ENCODE peak calls at places on chromosomes 13 and 19, in seven cellular contexts. M, B, J, N, U, C and E are unnamed samples.

GRCh38 chr19:55838251-55838650 is 1.9 kb downstream of the NLRP4 start:
- DNase-seq in C (no peak), N (no peak), M (no peak), B (no peak), J (no peak), U (no peak), E (no peak)

GRCh38 chr19:35216833-35217707 is 11.5 kb downstream of the FAM187B start:
- DNase-seq in J (no peak), M (no peak), N (no peak), B (peak), U (peak), C (no peak), E (no peak)

GRCh38 chr19:32674153-32674958 is 624 bp downstream of the ANKRD27 start:
- DNase-seq in C (no peak), N (no peak), M (no peak), J (no peak), B (peak), U (no peak), E (no peak)

GRCh38 chr13:94607939-94608338 is 6.3 kb downstream of the GPR180 start:
- DNase-seq in B (no peak), C (no peak), U (no peak), J (no peak), M (no peak), N (no peak), E (no peak)

GRCh38 chr13:41917641-41918040 is 43.3 kb downstream of the VWA8 start:
- DNase-seq in M (no peak), N (no peak), B (no peak), J (peak), C (peak), U (no peak), E (no peak)

GRCh38 chr19:38003427-38004099 is 96.6 kb downstream of the SIPA1L3 start:
- DNase-seq in M (no peak), N (peak), U (peak), B (no peak), C (peak), J (peak), E (peak)

GRCh38 chr13:109781384-109782065 is 4.9 kb downstream of the IRS2 start:
- DNase-seq in C (no peak), M (no peak), J (no peak), B (no peak), U (no peak), N (peak), E (no peak)

GRCh38 chr13:112066624-112067004 is 335 bp upstream of the SOX1 start:
- DNase-seq in M (no peak), N (no peak), J (peak), U (no peak), B (no peak), C (peak), E (no peak)

GRCh38 chr13:105817498-105817897 is 718.0 kb downstream of the EFNB2 start:
- DNase-seq in U (no peak), N (no peak), C (no peak), B (no peak), J (no peak), M (no peak), E (no peak)

GRCh38 chr13:105821337-105821736 is 714.1 kb downstream of the EFNB2 start:
- DNase-seq in N (no peak), C (no peak), M (no peak), U (no peak), B (no peak), J (no peak), E (no peak)

GRCh38 chr13:105825071-105825470 is 710.4 kb downstream of the EFNB2 start:
- DNase-seq in C (no peak), N (no peak), B (no peak), M (no peak), J (no peak), U (no peak), E (no peak)

GRCh38 chr13:105817011-105817410 is 718.5 kb downstream of the EFNB2 start:
- DNase-seq in U (no peak), B (no peak), N (no peak), M (no peak), C (no peak), J (no peak), E (no peak)

DNA sequence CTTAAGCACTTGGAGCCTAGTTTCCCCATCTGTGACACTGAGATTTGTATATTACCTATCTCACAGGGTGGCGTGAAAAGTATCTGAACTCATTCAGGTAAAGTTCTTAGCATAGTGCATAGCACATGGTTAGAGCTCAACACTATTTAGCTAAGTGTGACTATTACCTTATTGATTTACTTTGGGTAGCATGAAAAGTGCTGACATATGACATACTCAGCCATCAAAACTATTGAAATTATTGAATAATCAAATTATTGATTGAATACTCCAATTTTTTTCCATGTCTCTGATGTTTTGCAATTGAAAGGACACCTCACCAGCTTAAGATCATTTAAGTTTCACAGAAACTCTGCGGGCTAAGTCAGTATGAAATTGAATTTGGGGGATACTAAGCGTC is 715.0 kb downstream of the EFNB2 start:
- DNase-seq in J (no peak), B (no peak), U (no peak), C (no peak), N (no peak), M (no peak), E (no peak)
- H3K4me3 ChIP-seq in J (no peak), B (no peak), U (no peak), C (no peak), N (no peak), M (no peak), E (no peak)

GRCh38 chr19:39498262-39499081 is at the start of gene DLL3:
- DNase-seq in J (no peak), C (peak), N (no peak), U (no peak), B (no peak), M (no peak), E (no peak)
- H3K4me3 ChIP-seq in J (peak), C (peak), N (no peak), U (no peak), B (no peak), M (no peak), E (peak)

DNA sequence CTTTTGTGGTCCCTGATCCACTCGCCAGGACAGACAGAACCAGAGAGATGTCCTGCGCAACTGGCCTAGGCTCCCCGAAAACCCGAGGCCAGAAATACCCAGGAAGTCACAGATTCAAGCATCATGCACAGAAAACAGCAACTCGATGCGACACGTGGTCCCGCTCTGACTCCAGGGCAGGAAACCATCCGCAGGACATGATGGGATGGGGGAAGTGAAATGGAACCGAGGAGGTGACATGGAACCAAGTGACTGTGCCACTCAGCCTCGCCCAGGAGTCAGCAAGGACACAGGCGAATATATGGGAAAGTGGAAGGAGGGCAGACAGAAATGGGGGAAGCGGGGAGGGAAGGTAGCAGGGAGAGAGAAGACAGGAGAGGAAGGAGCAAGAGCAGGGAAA is 1.1 kb downstream of the ZSCAN18 start:
- DNase-seq in U (no peak), J (no peak), N (no peak), B (no peak), C (no peak), M (no peak), E (no peak)
- H3K4me3 ChIP-seq in U (peak), J (no peak), N (peak), B (no peak), C (no peak), M (no peak), E (no peak)

DNA sequence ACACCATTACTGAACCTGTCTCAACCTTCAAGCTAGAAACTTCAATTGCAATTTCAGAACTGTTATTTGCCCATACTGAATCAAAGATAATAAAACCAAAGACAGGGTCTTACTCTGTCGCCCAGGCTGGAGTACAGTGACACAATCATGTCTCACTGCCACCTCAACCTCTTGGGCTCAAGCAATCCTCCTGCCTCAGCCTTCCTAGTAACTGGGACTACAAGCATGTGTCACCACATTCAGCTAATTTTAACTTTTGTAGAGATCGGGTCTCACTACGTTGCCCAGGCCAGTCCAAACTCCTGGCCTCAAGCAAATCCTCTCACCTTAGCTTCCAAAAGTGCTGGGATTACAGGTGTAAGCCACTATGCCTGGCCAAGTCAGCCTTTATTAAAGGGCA is 143.4 kb downstream of the DIAPH3 start:
- DNase-seq in U (no peak), N (no peak), C (no peak), J (no peak), B (no peak), M (no peak), E (no peak)
- H3K4me3 ChIP-seq in U (no peak), N (no peak), C (no peak), J (no peak), B (no peak), M (no peak), E (no peak)